ENCODE peak calls at places on chromosomes 12 and 14, in five cellular contexts. U is activated CD4-positive, alpha-beta T cell treated with anti-CD3 and anti-CD28 coated beads for 1 hour; S is activated T-cell treated with anti-CD3 and anti-CD28 coated beads, Interleukin-2, amount 50 U/mL, for 1 hour; A is naive thymus-derived CD4-positive, alpha-beta T cell; J is mesothelial cell of epicardium. P is an unnamed sample.

GRCh38 chr12:78802593-78802992 is 62.0 kb upstream of the SYT1 start:
- DNase-seq in U (no peak), S (no peak), A (no peak), J (no peak), P (no peak)

GRCh38 chr12:41604830-41605229 is 416.7 kb downstream of the PDZRN4 start:
- DNase-seq in U (no peak), S (no peak), A (no peak), J (no peak), P (no peak)

GRCh38 chr14:73988065-73988464 is 31.0 kb downstream of the ENTPD5 start:
- DNase-seq in U (no peak), S (no peak), A (no peak), J (no peak), P (no peak)

GRCh38 chr12:58922849-58923248 is 2.5 kb upstream of the LRIG3 start:
- DNase-seq in U (no peak), S (no peak), A (no peak), J (no peak), P (no peak)

GRCh38 chr14:55914771-55915170 is 203.4 kb upstream of the PELI2 start:
- DNase-seq in U (no peak), S (no peak), A (no peak), J (no peak), P (no peak)

GRCh38 chr12:30965613-30965985 is 39.1 kb downstream of the TSPAN11 start:
- DNase-seq in U (no peak), S (no peak), A (no peak), J (no peak), P (no peak)

GRCh38 chr14:104509673-104510072 is 69.9 kb upstream of the C14orf180 start:
- DNase-seq in U (no peak), S (no peak), A (no peak), J (no peak), P (no peak)

GRCh38 chr12:69648476-69648875 is 37.8 kb upstream of the LRRC10 start:
- DNase-seq in U (no peak), S (no peak), A (no peak), J (no peak), P (no peak)

GRCh38 chr12:55974308-55974724 is 438 bp downstream of the RAB5B start:
- DNase-seq in U (no peak), S (no peak), A (no peak), J (no peak), P (peak; percentile 56)

GRCh38 chr12:89752331-89752730 is 43.7 kb upstream of the ATP2B1 start:
- DNase-seq in U (no peak), S (no peak), A (no peak), J (no peak), P (peak; percentile 58)

GRCh38 chr12:77625441-77625840 is 205.3 kb upstream of the NAV3 start:
- DNase-seq in U (no peak), S (no peak), A (no peak), J (no peak), P (no peak)

GRCh38 chr12:110116623-110117022 is 7.5 kb upstream of the IFT81 start:
- DNase-seq in U (no peak), S (no peak), A (no peak), J (no peak), P (no peak)

GRCh38 chr12:90515199-90516175 is 439.5 kb downstream of the CCER1 start:
- DNase-seq in U (no peak), S (no peak), A (no peak), J (no peak), P (no peak)

GRCh38 chr14:104882991-104883660 is 18.1 kb downstream of the CEP170B start:
- DNase-seq in U (no peak), S (no peak), A (no peak), J (no peak), P (no peak)

GRCh38 chr14:26531894-26532293 is 65.9 kb downstream of the NOVA1 start:
- DNase-seq in U (no peak), S (no peak), A (no peak), J (no peak), P (no peak)

GRCh38 chr12:115897718-115898117 is 379.8 kb downstream of the MED13L start:
- DNase-seq in U (no peak), S (no peak), A (no peak), J (no peak), P (no peak)

GRCh38 chr14:28603606-28604005 is 163.0 kb upstream of the FOXG1 start:
- DNase-seq in U (no peak), S (no peak), A (no peak), J (no peak), P (no peak)

GRCh38 chr12:109771746-109772621 is 58.4 kb downstream of the FAM222A start:
- DNase-seq in U (no peak), S (peak; percentile 10), A (no peak), J (no peak), P (no peak)

GRCh38 chr12:111686574-111687105 is 787 bp downstream of the ACAD10 start:
- DNase-seq in U (no peak), S (no peak), A (peak; percentile 4), J (no peak), P (peak; percentile 11)